ENCODE peak calls at places on chromosomes 12 and 14, in six cellular contexts. One of them, this sample, is unnamed.

GRCh38 chr12:75807494-75807893 is 224.1 kb downstream of the PHLDA1 start:
- DNase-seq in WTC11: no peak
- DNase-seq in AG09309: no peak
- DNase-seq in heart right ventricle: no peak
- DNase-seq in Right ventricle myocardium superior: no peak
- DNase-seq in NCI-H446: no peak
- DNase-seq in this sample: no peak

GRCh38 chr14:96584199-96584906 is 82.2 kb downstream of the PAPOLA start:
- DNase-seq in WTC11: peak
- DNase-seq in AG09309: no peak
- DNase-seq in heart right ventricle: no peak
- DNase-seq in Right ventricle myocardium superior: no peak
- DNase-seq in NCI-H446: peak
- DNase-seq in this sample: peak

GRCh38 chr12:49875115-49875720 is 28.5 kb downstream of the FAIM2 start:
- DNase-seq in WTC11: no peak
- DNase-seq in AG09309: no peak
- DNase-seq in heart right ventricle: no peak
- DNase-seq in Right ventricle myocardium superior: no peak
- DNase-seq in NCI-H446: no peak
- DNase-seq in this sample: no peak

GRCh38 chr12:111818340-111818739 is 23.7 kb upstream of the MAPKAPK5 start:
- DNase-seq in WTC11: no peak
- DNase-seq in AG09309: no peak
- DNase-seq in heart right ventricle: no peak
- DNase-seq in Right ventricle myocardium superior: no peak
- DNase-seq in NCI-H446: no peak
- DNase-seq in this sample: no peak

GRCh38 chr12:103779410-103780092 is 61.5 kb downstream of the NT5DC3 start:
- DNase-seq in WTC11: no peak
- DNase-seq in AG09309: no peak
- DNase-seq in heart right ventricle: no peak
- DNase-seq in Right ventricle myocardium superior: no peak
- DNase-seq in NCI-H446: no peak
- DNase-seq in this sample: no peak

GRCh38 chr14:96052541-96053105 is 13.5 kb downstream of the C14orf132 start:
- DNase-seq in WTC11: no peak
- DNase-seq in AG09309: no peak
- DNase-seq in heart right ventricle: no peak
- DNase-seq in Right ventricle myocardium superior: no peak
- DNase-seq in NCI-H446: no peak
- DNase-seq in this sample: no peak

GRCh38 chr14:54728700-54729527 is 162.0 kb downstream of the SAMD4A start:
- DNase-seq in WTC11: no peak
- DNase-seq in AG09309: no peak
- DNase-seq in heart right ventricle: no peak
- DNase-seq in Right ventricle myocardium superior: no peak
- DNase-seq in NCI-H446: no peak
- DNase-seq in this sample: no peak

GRCh38 chr14:91919814-91920213 is 27.7 kb downstream of the FBLN5 start:
- DNase-seq in WTC11: no peak
- DNase-seq in AG09309: peak
- DNase-seq in heart right ventricle: peak
- DNase-seq in Right ventricle myocardium superior: peak
- DNase-seq in NCI-H446: no peak
- DNase-seq in this sample: no peak

GRCh38 chr14:34684578-34684977 is 29.8 kb downstream of the CFL2 start:
- DNase-seq in WTC11: no peak
- DNase-seq in AG09309: no peak
- DNase-seq in heart right ventricle: no peak
- DNase-seq in Right ventricle myocardium superior: no peak
- DNase-seq in NCI-H446: no peak
- DNase-seq in this sample: no peak

GRCh38 chr12:122878780-122879612 is 16.9 kb downstream of the VPS37B start:
- DNase-seq in WTC11: no peak
- DNase-seq in AG09309: no peak
- DNase-seq in heart right ventricle: no peak
- DNase-seq in Right ventricle myocardium superior: peak
- DNase-seq in NCI-H446: no peak
- DNase-seq in this sample: no peak

GRCh38 chr12:51009038-51009437 is 17.1 kb downstream of the SLC11A2 start:
- DNase-seq in WTC11: no peak
- DNase-seq in AG09309: no peak
- DNase-seq in heart right ventricle: peak
- DNase-seq in Right ventricle myocardium superior: peak
- DNase-seq in NCI-H446: no peak
- DNase-seq in this sample: no peak

GRCh38 chr12:5518584-5519365 is 86.9 kb downstream of the NTF3 start:
- DNase-seq in WTC11: peak
- DNase-seq in AG09309: no peak
- DNase-seq in heart right ventricle: no peak
- DNase-seq in Right ventricle myocardium superior: no peak
- DNase-seq in NCI-H446: no peak
- DNase-seq in this sample: no peak

GRCh38 chr12:119803391-119803791 is 73.7 kb downstream of the CIT start:
- DNase-seq in WTC11: peak
- DNase-seq in AG09309: peak
- DNase-seq in heart right ventricle: no peak
- DNase-seq in Right ventricle myocardium superior: peak
- DNase-seq in NCI-H446: peak
- DNase-seq in this sample: no peak

GRCh38 chr12:70267550-70267949 is 24.3 kb downstream of the CNOT2 start:
- DNase-seq in WTC11: no peak
- DNase-seq in AG09309: no peak
- DNase-seq in heart right ventricle: no peak
- DNase-seq in Right ventricle myocardium superior: no peak
- DNase-seq in NCI-H446: peak
- DNase-seq in this sample: no peak

GRCh38 chr14:50321009-50321660 is 9.0 kb downstream of the DMAC2L start:
- DNase-seq in WTC11: peak
- DNase-seq in AG09309: peak
- DNase-seq in heart right ventricle: peak
- DNase-seq in Right ventricle myocardium superior: no peak
- DNase-seq in NCI-H446: peak
- DNase-seq in this sample: peak

GRCh38 chr14:99734406-99735051 is 50.4 kb downstream of the CYP46A1 start:
- DNase-seq in WTC11: peak
- DNase-seq in AG09309: no peak
- DNase-seq in heart right ventricle: peak
- DNase-seq in Right ventricle myocardium superior: peak
- DNase-seq in NCI-H446: peak
- DNase-seq in this sample: peak

GRCh38 chr12:47349770-47350408 is 270.1 kb upstream of the AMIGO2 start:
- DNase-seq in WTC11: no peak
- DNase-seq in AG09309: no peak
- DNase-seq in heart right ventricle: no peak
- DNase-seq in Right ventricle myocardium superior: no peak
- DNase-seq in NCI-H446: no peak
- DNase-seq in this sample: no peak

GRCh38 chr12:52636592-52637258 is 15.3 kb downstream of the KRT2 start:
- DNase-seq in WTC11: no peak
- DNase-seq in AG09309: no peak
- DNase-seq in heart right ventricle: no peak
- DNase-seq in Right ventricle myocardium superior: no peak
- DNase-seq in NCI-H446: no peak
- DNase-seq in this sample: no peak

GRCh38 chr12:42238240-42239140 is at the start of gene YAF2:
- DNase-seq in WTC11: peak
- DNase-seq in AG09309: peak
- DNase-seq in heart right ventricle: peak
- DNase-seq in Right ventricle myocardium superior: peak
- DNase-seq in NCI-H446: peak
- DNase-seq in this sample: peak

GRCh38 chr14:103339561-103339960 is 5.5 kb downstream of the EIF5 start:
- DNase-seq in WTC11: no peak
- DNase-seq in AG09309: no peak
- DNase-seq in heart right ventricle: no peak
- DNase-seq in Right ventricle myocardium superior: no peak
- DNase-seq in NCI-H446: no peak
- DNase-seq in this sample: no peak

GRCh38 chr14:71135496-71135895 is 228.2 kb downstream of the PCNX1 start:
- DNase-seq in WTC11: no peak
- DNase-seq in AG09309: no peak
- DNase-seq in heart right ventricle: no peak
- DNase-seq in Right ventricle myocardium superior: no peak
- DNase-seq in NCI-H446: no peak
- DNase-seq in this sample: no peak

GRCh38 chr12:14836336-14837210 is 6.8 kb downstream of the ART4 start:
- DNase-seq in WTC11: no peak
- DNase-seq in AG09309: peak
- DNase-seq in heart right ventricle: no peak
- DNase-seq in Right ventricle myocardium superior: no peak
- DNase-seq in NCI-H446: no peak
- DNase-seq in this sample: peak

GRCh38 chr14:59013672-59014298 is 174.7 kb upstream of the DAAM1 start:
- DNase-seq in WTC11: no peak
- DNase-seq in AG09309: no peak
- DNase-seq in heart right ventricle: no peak
- DNase-seq in Right ventricle myocardium superior: no peak
- DNase-seq in NCI-H446: no peak
- DNase-seq in this sample: no peak

GRCh38 chr12:127881371-127882140 is 385.4 kb upstream of the TMEM132C start:
- DNase-seq in WTC11: no peak
- DNase-seq in AG09309: no peak
- DNase-seq in heart right ventricle: no peak
- DNase-seq in Right ventricle myocardium superior: no peak
- DNase-seq in NCI-H446: no peak
- DNase-seq in this sample: no peak

GRCh38 chr12:80632835-80633234 is 74.6 kb upstream of the MYF6 start:
- DNase-seq in WTC11: peak
- DNase-seq in AG09309: no peak
- DNase-seq in heart right ventricle: no peak
- DNase-seq in Right ventricle myocardium superior: no peak
- DNase-seq in NCI-H446: peak
- DNase-seq in this sample: peak

GRCh38 chr12:128009108-128009507 is 257.9 kb upstream of the TMEM132C start:
- DNase-seq in WTC11: no peak
- DNase-seq in AG09309: no peak
- DNase-seq in heart right ventricle: no peak
- DNase-seq in Right ventricle myocardium superior: no peak
- DNase-seq in NCI-H446: no peak
- DNase-seq in this sample: peak

This sample was measured in Caco-2.